ENCODE peak calls at places on chromosomes 7 and 10, in eight cellular contexts. One of them, this sample, is unnamed.

GRCh38 chr10:74156919-74157289 is 5.9 kb downstream of the ADK start:
- DNase-seq in cardiac fibroblast: peak; percentile 22
- DNase-seq in GM10248: no peak
- DNase-seq in nephron progenitor cell: no peak
- DNase-seq in lung: no peak
- DNase-seq in tibial artery: no peak
- DNase-seq in colonic mucosa: no peak
- DNase-seq in mesothelial cell of epicardium: no peak
- DNase-seq in this sample: no peak

GRCh38 chr10:93757136-93757535 is 600 bp upstream of the LGI1 start:
- DNase-seq in cardiac fibroblast: no peak
- DNase-seq in GM10248: no peak
- DNase-seq in nephron progenitor cell: peak; percentile 32
- DNase-seq in lung: no peak
- DNase-seq in tibial artery: no peak
- DNase-seq in colonic mucosa: no peak
- DNase-seq in mesothelial cell of epicardium: no peak
- DNase-seq in this sample: no peak

GRCh38 chr10:132679640-132680039 is 106.3 kb downstream of the NKX6-2 start:
- DNase-seq in cardiac fibroblast: no peak
- DNase-seq in GM10248: no peak
- DNase-seq in nephron progenitor cell: no peak
- DNase-seq in lung: no peak
- DNase-seq in tibial artery: peak; percentile 2
- DNase-seq in colonic mucosa: no peak
- DNase-seq in mesothelial cell of epicardium: no peak
- DNase-seq in this sample: no peak

GRCh38 chr7:82183633-82184032 is 259.9 kb downstream of the CACNA2D1 start:
- DNase-seq in cardiac fibroblast: peak; percentile 92
- DNase-seq in GM10248: no peak
- DNase-seq in nephron progenitor cell: no peak
- DNase-seq in lung: no peak
- DNase-seq in tibial artery: no peak
- DNase-seq in colonic mucosa: no peak
- DNase-seq in mesothelial cell of epicardium: no peak
- DNase-seq in this sample: no peak

GRCh38 chr7:151647874-151648273 is 128.2 kb upstream of the RHEB start:
- DNase-seq in cardiac fibroblast: no peak
- DNase-seq in GM10248: no peak
- DNase-seq in nephron progenitor cell: no peak
- DNase-seq in lung: no peak
- DNase-seq in tibial artery: no peak
- DNase-seq in colonic mucosa: no peak
- DNase-seq in mesothelial cell of epicardium: no peak
- DNase-seq in this sample: no peak

GRCh38 chr7:122552769-122553168 is 146.1 kb downstream of the RNF133 start:
- DNase-seq in cardiac fibroblast: no peak
- DNase-seq in GM10248: no peak
- DNase-seq in nephron progenitor cell: no peak
- DNase-seq in lung: no peak
- DNase-seq in tibial artery: no peak
- DNase-seq in colonic mucosa: no peak
- DNase-seq in mesothelial cell of epicardium: no peak
- DNase-seq in this sample: no peak

GRCh38 chr7:23472556-23472955 is 2.3 kb upstream of the IGF2BP3 start:
- DNase-seq in cardiac fibroblast: no peak
- DNase-seq in GM10248: no peak
- DNase-seq in nephron progenitor cell: no peak
- DNase-seq in lung: no peak
- DNase-seq in tibial artery: no peak
- DNase-seq in colonic mucosa: no peak
- DNase-seq in mesothelial cell of epicardium: no peak
- DNase-seq in this sample: no peak

GRCh38 chr7:90843467-90843866 is 247.3 kb downstream of the CDK14 start:
- DNase-seq in cardiac fibroblast: no peak
- DNase-seq in GM10248: no peak
- DNase-seq in nephron progenitor cell: no peak
- DNase-seq in lung: no peak
- DNase-seq in tibial artery: no peak
- DNase-seq in colonic mucosa: no peak
- DNase-seq in mesothelial cell of epicardium: no peak
- DNase-seq in this sample: no peak

GRCh38 chr10:26890956-26891355 is 30.2 kb upstream of the ABI1 start:
- DNase-seq in cardiac fibroblast: peak; percentile 77
- DNase-seq in GM10248: no peak
- DNase-seq in nephron progenitor cell: peak; percentile 55
- DNase-seq in lung: peak; percentile 36
- DNase-seq in tibial artery: no peak
- DNase-seq in colonic mucosa: peak; percentile 31
- DNase-seq in mesothelial cell of epicardium: no peak
- DNase-seq in this sample: no peak

GRCh38 chr10:72291019-72291532 is 17.4 kb downstream of the DDIT4 start:
- DNase-seq in cardiac fibroblast: no peak
- DNase-seq in GM10248: no peak
- DNase-seq in nephron progenitor cell: no peak
- DNase-seq in lung: no peak
- DNase-seq in tibial artery: no peak
- DNase-seq in colonic mucosa: no peak
- DNase-seq in mesothelial cell of epicardium: no peak
- DNase-seq in this sample: no peak

GRCh38 chr7:92987095-92987494 is 130.7 kb downstream of the SAMD9 start:
- DNase-seq in cardiac fibroblast: peak; percentile 55
- DNase-seq in GM10248: no peak
- DNase-seq in nephron progenitor cell: no peak
- DNase-seq in lung: no peak
- DNase-seq in tibial artery: no peak
- DNase-seq in colonic mucosa: no peak
- DNase-seq in mesothelial cell of epicardium: no peak
- DNase-seq in this sample: no peak

GRCh38 chr7:30921951-30922401 is 10.3 kb downstream of the AQP1 start:
- DNase-seq in cardiac fibroblast: no peak
- DNase-seq in GM10248: no peak
- DNase-seq in nephron progenitor cell: peak; percentile 0
- DNase-seq in lung: no peak
- DNase-seq in tibial artery: peak; percentile 68
- DNase-seq in colonic mucosa: peak; percentile 15
- DNase-seq in mesothelial cell of epicardium: peak; percentile 10
- DNase-seq in this sample: peak; percentile 20

GRCh38 chr10:971613-972012 is 16.6 kb upstream of the GTPBP4 start:
- DNase-seq in cardiac fibroblast: no peak
- DNase-seq in GM10248: no peak
- DNase-seq in nephron progenitor cell: no peak
- DNase-seq in lung: peak; percentile 52
- DNase-seq in tibial artery: no peak
- DNase-seq in colonic mucosa: peak; percentile 43
- DNase-seq in mesothelial cell of epicardium: no peak
- DNase-seq in this sample: no peak

GRCh38 chr7:519974-520458 is 370 bp upstream of the PDGFA start:
- DNase-seq in cardiac fibroblast: peak; percentile 63
- DNase-seq in GM10248: no peak
- DNase-seq in nephron progenitor cell: peak; percentile 68
- DNase-seq in lung: no peak
- DNase-seq in tibial artery: peak; percentile 88
- DNase-seq in colonic mucosa: no peak
- DNase-seq in mesothelial cell of epicardium: no peak
- DNase-seq in this sample: no peak

GRCh38 chr7:140485463-140486265 is 6.4 kb upstream of the MKRN1 start:
- DNase-seq in cardiac fibroblast: no peak
- DNase-seq in GM10248: no peak
- DNase-seq in nephron progenitor cell: no peak
- DNase-seq in lung: no peak
- DNase-seq in tibial artery: no peak
- DNase-seq in colonic mucosa: peak; percentile 75
- DNase-seq in mesothelial cell of epicardium: no peak
- DNase-seq in this sample: no peak

GRCh38 chr7:1086588-1087461 is 1.1 kb upstream of the GPER1 start:
- DNase-seq in cardiac fibroblast: peak; percentile 72
- DNase-seq in GM10248: peak; percentile 90
- DNase-seq in nephron progenitor cell: peak; percentile 87
- DNase-seq in lung: peak; percentile 72
- DNase-seq in tibial artery: peak; percentile 83
- DNase-seq in colonic mucosa: peak; percentile 85
- DNase-seq in mesothelial cell of epicardium: peak; percentile 57
- DNase-seq in this sample: peak; percentile 78

GRCh38 chr7:105638942-105639495 is 57.7 kb upstream of the EFCAB10 start:
- DNase-seq in cardiac fibroblast: no peak
- DNase-seq in GM10248: no peak
- DNase-seq in nephron progenitor cell: peak; percentile 67
- DNase-seq in lung: no peak
- DNase-seq in tibial artery: no peak
- DNase-seq in colonic mucosa: peak; percentile 44
- DNase-seq in mesothelial cell of epicardium: no peak
- DNase-seq in this sample: no peak

GRCh38 chr10:114084225-114084624 is 40.6 kb downstream of the ADRB1 start:
- DNase-seq in cardiac fibroblast: no peak
- DNase-seq in GM10248: no peak
- DNase-seq in nephron progenitor cell: no peak
- DNase-seq in lung: no peak
- DNase-seq in tibial artery: no peak
- DNase-seq in colonic mucosa: no peak
- DNase-seq in mesothelial cell of epicardium: no peak
- DNase-seq in this sample: no peak
- TF ChIP-seq CTCF in cardiac fibroblast: no peak
- TF ChIP-seq CTCF in GM10248: no peak
- TF ChIP-seq CTCF in nephron progenitor cell: no peak
- TF ChIP-seq CTCF in lung: no peak
- TF ChIP-seq CTCF in tibial artery: no peak
- TF ChIP-seq CTCF in colonic mucosa: no peak
- TF ChIP-seq CTCF in mesothelial cell of epicardium: no peak
- TF ChIP-seq CTCF in this sample: no peak

GRCh38 chr10:65940105-65940504 is 985.7 kb upstream of the LRRTM3 start:
- DNase-seq in cardiac fibroblast: no peak
- DNase-seq in GM10248: no peak
- DNase-seq in nephron progenitor cell: no peak
- DNase-seq in lung: no peak
- DNase-seq in tibial artery: no peak
- DNase-seq in colonic mucosa: no peak
- DNase-seq in mesothelial cell of epicardium: no peak
- DNase-seq in this sample: no peak

GRCh38 chr10:65945071-65945470 is 980.8 kb upstream of the LRRTM3 start:
- DNase-seq in cardiac fibroblast: peak; percentile 15
- DNase-seq in GM10248: no peak
- DNase-seq in nephron progenitor cell: no peak
- DNase-seq in lung: no peak
- DNase-seq in tibial artery: no peak
- DNase-seq in colonic mucosa: no peak
- DNase-seq in mesothelial cell of epicardium: no peak
- DNase-seq in this sample: no peak

GRCh38 chr10:65941098-65941655 is 984.7 kb upstream of the LRRTM3 start:
- DNase-seq in cardiac fibroblast: no peak
- DNase-seq in GM10248: no peak
- DNase-seq in nephron progenitor cell: no peak
- DNase-seq in lung: no peak
- DNase-seq in tibial artery: no peak
- DNase-seq in colonic mucosa: no peak
- DNase-seq in mesothelial cell of epicardium: no peak
- DNase-seq in this sample: no peak
- TF ChIP-seq CTCF in cardiac fibroblast: no peak
- TF ChIP-seq CTCF in GM10248: no peak
- TF ChIP-seq CTCF in nephron progenitor cell: no peak
- TF ChIP-seq CTCF in lung: no peak
- TF ChIP-seq CTCF in tibial artery: no peak
- TF ChIP-seq CTCF in colonic mucosa: no peak
- TF ChIP-seq CTCF in mesothelial cell of epicardium: no peak
- TF ChIP-seq CTCF in this sample: no peak

GRCh38 chr10:23514321-23514720 is 75.4 kb downstream of the OTUD1 start:
- DNase-seq in cardiac fibroblast: no peak
- DNase-seq in GM10248: no peak
- DNase-seq in nephron progenitor cell: no peak
- DNase-seq in lung: no peak
- DNase-seq in tibial artery: no peak
- DNase-seq in colonic mucosa: no peak
- DNase-seq in mesothelial cell of epicardium: no peak
- DNase-seq in this sample: no peak

GRCh38 chr10:23521735-23522134 is 82.9 kb downstream of the OTUD1 start:
- DNase-seq in cardiac fibroblast: no peak
- DNase-seq in GM10248: no peak
- DNase-seq in nephron progenitor cell: no peak
- DNase-seq in lung: no peak
- DNase-seq in tibial artery: no peak
- DNase-seq in colonic mucosa: no peak
- DNase-seq in mesothelial cell of epicardium: no peak
- DNase-seq in this sample: no peak

GRCh38 chr10:23517155-23517554 is 78.3 kb downstream of the OTUD1 start:
- DNase-seq in cardiac fibroblast: no peak
- DNase-seq in GM10248: no peak
- DNase-seq in nephron progenitor cell: no peak
- DNase-seq in lung: no peak
- DNase-seq in tibial artery: no peak
- DNase-seq in colonic mucosa: no peak
- DNase-seq in mesothelial cell of epicardium: no peak
- DNase-seq in this sample: no peak

GRCh38 chr10:23512355-23513058 is 73.6 kb downstream of the OTUD1 start:
- DNase-seq in cardiac fibroblast: peak; percentile 81
- DNase-seq in GM10248: no peak
- DNase-seq in nephron progenitor cell: no peak
- DNase-seq in lung: no peak
- DNase-seq in tibial artery: no peak
- DNase-seq in colonic mucosa: no peak
- DNase-seq in mesothelial cell of epicardium: no peak
- DNase-seq in this sample: no peak

GRCh38 chr10:23516530-23516929 is 77.7 kb downstream of the OTUD1 start:
- DNase-seq in cardiac fibroblast: peak; percentile 34
- DNase-seq in GM10248: no peak
- DNase-seq in nephron progenitor cell: peak; percentile 10
- DNase-seq in lung: no peak
- DNase-seq in tibial artery: no peak
- DNase-seq in colonic mucosa: no peak
- DNase-seq in mesothelial cell of epicardium: no peak
- DNase-seq in this sample: no peak
- TF ChIP-seq CTCF in cardiac fibroblast: peak; percentile 49
- TF ChIP-seq CTCF in GM10248: peak; percentile 19
- TF ChIP-seq CTCF in nephron progenitor cell: peak; percentile 52
- TF ChIP-seq CTCF in lung: peak; percentile 21
- TF ChIP-seq CTCF in tibial artery: no peak
- TF ChIP-seq CTCF in colonic mucosa: no peak
- TF ChIP-seq CTCF in mesothelial cell of epicardium: no peak
- TF ChIP-seq CTCF in this sample: no peak

DNA sequence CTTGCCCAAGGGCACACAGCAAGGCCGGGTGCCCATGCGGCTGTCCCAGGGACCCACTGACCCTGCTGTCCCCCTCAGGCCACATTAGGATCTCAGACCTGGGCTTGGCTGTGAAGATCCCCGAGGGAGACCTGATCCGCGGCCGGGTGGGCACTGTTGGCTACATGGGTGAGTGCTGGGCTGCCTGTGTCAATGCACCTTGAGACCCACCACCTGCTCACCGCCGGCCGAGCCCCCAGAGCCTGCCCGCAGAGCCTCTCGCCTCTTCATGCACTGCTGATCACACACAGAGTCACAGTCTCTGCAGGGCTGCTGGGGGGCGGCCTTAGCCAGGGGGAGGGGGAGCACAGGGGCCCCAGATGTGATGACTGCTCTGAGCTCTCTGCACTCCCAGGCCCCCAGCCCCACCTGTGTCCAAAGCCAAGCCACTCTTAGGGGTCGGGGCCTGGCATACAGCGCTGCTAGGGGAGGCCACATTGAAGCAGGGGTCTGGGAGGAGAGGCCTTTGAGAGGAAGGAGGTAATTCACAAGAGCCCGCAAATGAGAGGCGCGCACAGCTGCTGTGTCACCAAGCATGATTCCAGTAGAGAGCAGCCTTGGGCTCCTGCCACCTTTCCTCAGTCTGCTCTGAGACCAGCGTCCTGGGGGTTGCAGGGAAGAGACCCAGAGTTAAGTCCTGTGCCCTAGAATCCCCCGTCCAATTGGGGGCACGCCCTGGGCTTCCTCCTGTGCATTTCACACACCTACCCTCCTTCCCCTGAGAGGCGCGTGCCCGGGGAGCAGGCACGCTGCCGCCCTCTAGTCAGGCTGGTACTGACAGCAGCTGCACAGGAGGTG is 100.4 kb downstream of the RGS10 start:
- DNase-seq in cardiac fibroblast: no peak
- DNase-seq in GM10248: no peak
- DNase-seq in nephron progenitor cell: peak; percentile 51
- DNase-seq in lung: no peak
- DNase-seq in tibial artery: no peak
- DNase-seq in colonic mucosa: no peak
- DNase-seq in mesothelial cell of epicardium: no peak
- DNase-seq in this sample: no peak
- TF ChIP-seq CTCF in cardiac fibroblast: no peak
- TF ChIP-seq CTCF in GM10248: peak; percentile 2
- TF ChIP-seq CTCF in nephron progenitor cell: no peak
- TF ChIP-seq CTCF in lung: no peak
- TF ChIP-seq CTCF in tibial artery: no peak
- TF ChIP-seq CTCF in colonic mucosa: no peak
- TF ChIP-seq CTCF in mesothelial cell of epicardium: no peak
- TF ChIP-seq CTCF in this sample: no peak